ENCODE peak calls at places on chromosome 21, in five cellular contexts. X, D, W, K and R are unnamed samples.
A peak's percentile ranks its signal among the peaks of the same experiment; 100 is the strongest.

GRCh38 chr21:35343046-35343816 is 294.1 kb upstream of the RUNX1 start:
- DNase-seq in W (no peak), X (no peak), K (peak; percentile 29), D (no peak), R (no peak)

GRCh38 chr21:46581780-46582307 is 23.0 kb downstream of the S100B start:
- DNase-seq in D (no peak), X (no peak), K (no peak), W (no peak), R (no peak)

GRCh38 chr21:28699186-28699585 is 293.5 kb downstream of the LTN1 start:
- DNase-seq in D (no peak), K (no peak), X (no peak), W (no peak), R (no peak)

GRCh38 chr21:41950941-41951408 is 2.8 kb downstream of the C2CD2 start:
- DNase-seq in W (no peak), X (no peak), K (no peak), D (no peak), R (no peak)

GRCh38 chr21:15051652-15052554 is 12.9 kb downstream of the NRIP1 start:
- DNase-seq in K (peak; percentile 47), X (no peak), W (no peak), D (peak; percentile 10), R (no peak)

GRCh38 chr21:42630626-42631025 is 22.8 kb upstream of the PDE9A start:
- DNase-seq in W (no peak), K (no peak), D (no peak), X (no peak), R (no peak)

GRCh38 chr21:23804866-23805265 is 1802.4 kb downstream of the MRPL39 start:
- DNase-seq in D (no peak), X (no peak), W (no peak), K (no peak), R (no peak)

GRCh38 chr21:42406201-42406601 is 2.5 kb downstream of the UBASH3A start:
- DNase-seq in K (no peak), X (no peak), D (no peak), W (no peak), R (no peak)

GRCh38 chr21:21688877-21689276 is 690.7 kb downstream of the NCAM2 start:
- DNase-seq in D (no peak), X (peak; percentile 31), W (peak; percentile 65), K (no peak), R (peak; percentile 21)

GRCh38 chr21:14675774-14676530 is 129.8 kb upstream of the SAMSN1 start:
- DNase-seq in X (no peak), D (no peak), W (no peak), K (no peak), R (no peak)

GRCh38 chr21:14076143-14076806 is 134.5 kb downstream of the LIPI start:
- DNase-seq in K (no peak), D (no peak), W (no peak), X (no peak), R (no peak)

GRCh38 chr21:42525228-42525604 is 11.6 kb downstream of the SLC37A1 start:
- DNase-seq in D (no peak), W (peak; percentile 18), K (no peak), X (no peak), R (no peak)

GRCh38 chr21:40507978-40508377 is 339.0 kb downstream of the DSCAM start:
- DNase-seq in W (peak; percentile 0), K (no peak), D (peak; percentile 57), X (no peak), R (no peak)

GRCh38 chr21:23524685-23525084 is 2082.6 kb downstream of the MRPL39 start:
- DNase-seq in W (no peak), K (no peak), D (no peak), X (no peak), R (no peak)

GRCh38 chr21:40512590-40512989 is 334.4 kb downstream of the DSCAM start:
- DNase-seq in X (no peak), W (no peak), D (no peak), K (no peak), R (peak; percentile 30)

GRCh38 chr21:36854391-36854790 is 112.1 kb downstream of the HLCS start:
- DNase-seq in D (no peak), W (peak; percentile 43), K (peak; percentile 55), X (peak; percentile 70), R (peak; percentile 64)

GRCh38 chr21:28754127-28754611 is 238.5 kb downstream of the LTN1 start:
- DNase-seq in K (no peak), D (no peak), W (peak; percentile 93), X (no peak), R (no peak)

GRCh38 chr21:45517249-45518065 is 24.8 kb downstream of the SLC19A1 start:
- DNase-seq in D (no peak), K (peak; percentile 70), X (no peak), W (no peak), R (no peak)

GRCh38 chr21:21146587-21147373 is 148.6 kb downstream of the NCAM2 start:
- DNase-seq in K (no peak), W (no peak), D (no peak), X (no peak), R (no peak)

GRCh38 chr21:25997788-25998611 is 172.6 kb downstream of the APP start:
- DNase-seq in X (peak; percentile 26), K (no peak), D (no peak), W (no peak), R (no peak)

GRCh38 chr21:42534901-42535378 is 21.3 kb downstream of the SLC37A1 start:
- DNase-seq in W (no peak), D (no peak), K (peak; percentile 69), X (no peak), R (no peak)

GRCh38 chr21:30072496-30072895 is 94.1 kb downstream of the CLDN17 start:
- DNase-seq in K (no peak), W (no peak), D (peak; percentile 44), X (peak; percentile 52), R (peak; percentile 20)

GRCh38 chr21:45876381-45877159 is 105.0 kb upstream of the COL6A1 start:
- DNase-seq in K (no peak), X (no peak), W (peak; percentile 49), D (no peak), R (peak; percentile 78)

GRCh38 chr21:42225571-42226155 is 6.7 kb downstream of the ABCG1 start:
- DNase-seq in D (no peak), K (no peak), W (no peak), X (no peak), R (no peak)

GRCh38 chr21:46213620-46214286 is 14.8 kb downstream of the LSS start:
- DNase-seq in X (no peak), W (no peak), K (no peak), D (no peak), R (no peak)

GRCh38 chr21:42080788-42081083 is 9.6 kb downstream of the UMODL1 start:
- DNase-seq in W (peak; percentile 78), K (no peak), X (no peak), D (peak; percentile 22), R (no peak)

GRCh38 chr21:21715286-21715969 is 717.2 kb downstream of the NCAM2 start:
- DNase-seq in D (no peak), K (no peak), X (no peak), W (peak; percentile 57), R (no peak)

GRCh38 chr21:45624356-45624854 is 19.1 kb upstream of the PCBP3 start:
- DNase-seq in X (no peak), W (no peak), D (no peak), K (no peak), R (no peak)

DNA sequence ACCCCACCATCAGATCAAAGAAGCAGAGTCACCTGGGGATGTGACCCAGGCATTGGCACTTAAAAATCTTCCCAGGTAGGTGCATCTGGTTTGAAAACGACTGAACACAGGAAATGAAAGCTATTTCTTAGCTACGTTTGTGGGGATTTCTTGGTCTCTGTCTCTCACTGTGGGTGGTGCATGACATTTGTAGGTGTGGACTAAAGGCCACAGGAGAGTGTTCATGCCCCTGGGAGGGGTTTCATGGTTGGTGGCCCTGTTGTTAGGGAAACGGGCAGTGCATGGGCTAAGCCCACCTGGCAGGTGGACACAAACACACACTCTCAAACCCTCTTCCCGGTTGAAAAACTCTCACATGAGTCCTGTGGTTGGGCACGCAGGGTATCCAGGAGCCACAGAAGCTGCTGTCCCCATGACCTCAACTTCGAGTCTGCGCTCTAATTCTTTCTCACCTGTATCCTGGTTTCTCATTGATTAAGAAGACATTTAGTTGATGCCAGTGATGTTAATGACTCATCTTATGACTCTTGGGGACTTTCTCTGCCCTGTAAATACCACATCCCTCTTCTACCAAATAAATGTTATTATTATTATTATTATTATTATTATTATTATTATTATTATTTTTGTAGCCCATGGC is 119.4 kb downstream of the MRPS6 start:
- DNase-seq in D (no peak), W (no peak), X (no peak), K (peak; percentile 40), R (no peak)
- TF ChIP-seq CTCF in D (no peak), W (no peak), X (no peak), K (no peak), R (no peak)

DNA sequence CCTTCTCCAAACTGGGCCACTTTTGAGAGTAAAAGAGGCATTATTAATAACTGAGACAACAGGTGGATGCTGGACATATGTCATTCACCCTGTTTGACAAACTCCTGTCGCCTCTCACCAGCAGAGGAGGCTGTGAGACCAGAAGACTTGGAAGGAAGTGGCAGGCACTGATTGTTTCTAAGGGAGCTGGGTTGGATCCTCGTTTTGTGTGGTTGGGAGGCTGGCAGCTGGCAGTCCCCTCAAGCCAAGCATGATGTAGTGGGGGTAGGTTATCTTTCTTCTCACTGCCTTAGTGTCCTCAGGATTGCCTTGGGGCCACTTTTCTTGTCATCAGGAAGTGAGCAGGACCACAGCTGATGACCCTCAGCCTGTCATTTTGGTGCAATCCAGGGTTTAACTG is 86.5 kb upstream of the KCNJ15 start:
- DNase-seq in K (no peak), W (peak; percentile 15), X (peak; percentile 56), D (peak; percentile 27), R (peak; percentile 23)
- TF ChIP-seq CTCF in K (peak; percentile 27), W (peak; percentile 24), X (peak; percentile 31), D (peak; percentile 31), R (peak; percentile 35)

DNA sequence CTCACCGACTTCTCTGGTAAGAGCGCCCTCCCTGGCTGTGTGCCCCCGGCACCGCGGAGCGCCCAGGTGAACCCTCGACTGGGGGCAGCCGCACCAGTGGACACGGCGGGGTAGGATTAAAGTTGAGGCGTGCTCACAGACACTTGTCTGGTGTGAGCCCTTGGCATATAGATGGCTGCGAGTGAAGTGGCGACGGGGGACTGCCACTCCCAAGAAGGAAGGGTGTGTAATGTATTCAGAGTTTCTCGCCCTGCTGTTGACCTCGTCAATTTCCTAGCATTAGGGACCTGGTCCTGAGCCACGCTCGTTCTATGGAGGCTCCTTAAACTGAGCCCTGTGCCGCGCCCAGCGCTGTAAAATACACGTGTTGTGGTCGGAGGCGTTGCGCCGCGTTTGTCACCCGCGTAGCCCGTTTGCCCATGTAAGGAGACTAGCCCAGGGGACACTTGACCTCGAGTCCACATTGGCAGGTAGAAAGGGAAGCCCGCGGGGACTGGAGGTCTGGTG is 545 bp downstream of the EVA1C start:
- DNase-seq in D (no peak), X (no peak), W (peak; percentile 33), K (no peak), R (peak; percentile 8)
- TF ChIP-seq CTCF in D (no peak), X (no peak), W (no peak), K (no peak), R (no peak)

GRCh38 chr21:43645987-43646386 is 13.3 kb downstream of the HSF2BP start:
- DNase-seq in W (no peak), X (no peak), D (no peak), K (no peak), R (no peak)

GRCh38 chr21:43646550-43647260 is 12.6 kb downstream of the HSF2BP start:
- DNase-seq in X (peak; percentile 86), K (peak; percentile 86), D (peak; percentile 95), W (peak; percentile 95), R (peak; percentile 89)

GRCh38 chr21:43643193-43643592 is 16.1 kb downstream of the HSF2BP start:
- DNase-seq in X (no peak), K (no peak), D (no peak), W (no peak), R (no peak)

GRCh38 chr21:43645414-43645891 is 13.8 kb downstream of the HSF2BP start:
- DNase-seq in X (peak; percentile 49), W (peak; percentile 80), D (peak; percentile 49), K (peak; percentile 68), R (peak; percentile 26)

GRCh38 chr21:43644609-43645008 is 14.7 kb downstream of the HSF2BP start:
- DNase-seq in W (peak; percentile 29), K (no peak), D (no peak), X (no peak), R (no peak)
- TF ChIP-seq CTCF in W (no peak), K (no peak), D (no peak), X (no peak), R (no peak)